ENCODE peak calls at places on chromosomes 6 and 20, in five cellular contexts. W, L, F, Q and T are unnamed samples.

GRCh38 chr6:73733791-73734190 is 37.8 kb downstream of the CD109 start:
- DNase-seq in F (no peak), L (no peak), Q (no peak), W (no peak), T (no peak)

GRCh38 chr6:161242779-161243693 is 30.8 kb downstream of the AGPAT4 start:
- DNase-seq in Q (no peak), F (no peak), W (no peak), L (no peak), T (no peak)

GRCh38 chr6:71383891-71384489 is 95.4 kb downstream of the OGFRL1 start:
- DNase-seq in Q (peak), F (peak), L (no peak), W (peak), T (no peak)

GRCh38 chr20:57611605-57612311 is 8.5 kb downstream of the ZBP1 start:
- DNase-seq in F (no peak), L (no peak), W (no peak), Q (no peak), T (no peak)

GRCh38 chr20:33687370-33687915 is 1.3 kb upstream of the E2F1 start:
- DNase-seq in Q (peak), F (peak), W (no peak), L (peak), T (no peak)

GRCh38 chr6:125821825-125822281 is 31.1 kb downstream of the NCOA7 start:
- DNase-seq in W (no peak), Q (no peak), L (peak), F (no peak), T (no peak)

GRCh38 chr6:139778688-139779087 is 404.2 kb upstream of the CITED2 start:
- DNase-seq in F (peak), L (peak), W (no peak), Q (peak), T (no peak)

GRCh38 chr6:78746457-78746856 is 120.9 kb upstream of the IRAK1BP1 start:
- DNase-seq in L (no peak), W (no peak), Q (peak), F (no peak), T (no peak)

GRCh38 chr20:1635291-1635979 is 15.6 kb upstream of the SIRPB1 start:
- DNase-seq in F (no peak), L (no peak), Q (no peak), W (no peak), T (no peak)

GRCh38 chr6:9646346-9647042 is 768.4 kb downstream of the TFAP2A start:
- DNase-seq in Q (no peak), F (peak), W (no peak), L (peak), T (no peak)

GRCh38 chr6:90038951-90039653 is 144.8 kb downstream of the GJA10 start:
- DNase-seq in W (no peak), L (no peak), F (no peak), Q (no peak), T (no peak)

GRCh38 chr6:136225496-136225895 is 24.6 kb downstream of the MTFR2 start:
- DNase-seq in Q (peak), W (no peak), L (no peak), F (no peak), T (no peak)

GRCh38 chr20:36315545-36316351 is 9.6 kb downstream of the DLGAP4 start:
- DNase-seq in F (no peak), L (no peak), Q (no peak), W (no peak), T (no peak)